ENCODE peak calls at places on chromosomes 7 and 10, in six cellular contexts. H is activated CD8-positive, alpha-beta memory T cell treated with anti-CD3 and anti-CD28 coated beads for 48 hours; W is retina; O is naive thymus-derived CD8-positive, alpha-beta T cell; R is posterior cingulate gyrus; N is cardiac muscle cell. E is an unnamed sample.

GRCh38 chr7:40133561-40134427 is 628 bp downstream of the MPLKIP start:
- DNase-seq in H (no peak), W (no peak), O (no peak), R (no peak), N (peak), E (peak)

GRCh38 chr10:25815999-25816768 is 117.8 kb upstream of the MYO3A start:
- DNase-seq in H (no peak), W (peak), O (no peak), R (no peak), N (no peak), E (no peak)

GRCh38 chr10:33066558-33067236 is 108.7 kb upstream of the ITGB1 start:
- DNase-seq in H (no peak), W (no peak), O (no peak), R (no peak), N (peak), E (no peak)

GRCh38 chr7:142961973-142962913 is at the start of gene KEL:
- DNase-seq in H (no peak), W (no peak), O (no peak), R (no peak), N (no peak), E (peak)

GRCh38 chr10:21985541-21985940 is 18.0 kb downstream of the DNAJC1 start:
- DNase-seq in H (no peak), W (no peak), O (no peak), R (no peak), N (peak), E (no peak)

GRCh38 chr10:56370217-56371113 is 9.4 kb upstream of the ZWINT start:
- DNase-seq in H (no peak), W (peak), O (no peak), R (no peak), N (peak), E (peak)

GRCh38 chr10:122461367-122461728 is at the start of gene HTRA1:
- DNase-seq in H (no peak), W (peak), O (no peak), R (peak), N (peak), E (no peak)

GRCh38 chr7:130476287-130477001 is 15.4 kb upstream of the MEST start:
- DNase-seq in H (no peak), W (no peak), O (no peak), R (no peak), N (no peak), E (no peak)

GRCh38 chr7:144796919-144797318 is 38.9 kb downstream of the TPK1 start:
- DNase-seq in H (no peak), W (no peak), O (no peak), R (no peak), N (no peak), E (no peak)